ENCODE peak calls at places on chromosomes 3 and 15, in four cellular contexts. Q, G, M and T are unnamed samples.

GRCh38 chr3:69180869-69181591 is 58.6 kb upstream of the LMOD3 start:
- DNase-seq in G (no peak), M (no peak), Q (no peak), T (no peak)

GRCh38 chr3:184299488-184300376 is 691 bp downstream of the PSMD2 start:
- DNase-seq in M (peak; percentile 8), Q (no peak), G (peak; percentile 61), T (peak; percentile 69)

GRCh38 chr15:65370885-65371284 is 6.9 kb downstream of the IGDCC3 start:
- DNase-seq in M (no peak), G (no peak), Q (no peak), T (no peak)

GRCh38 chr15:99777144-99777543 is 43.9 kb upstream of the LYSMD4 start:
- DNase-seq in G (no peak), Q (no peak), M (no peak), T (peak; percentile 52)

GRCh38 chr3:99298661-99299060 is 339.7 kb upstream of the COL8A1 start:
- DNase-seq in Q (no peak), M (no peak), G (no peak), T (no peak)

GRCh38 chr15:91572110-91572509 is 281.4 kb upstream of the SLCO3A1 start:
- DNase-seq in G (peak; percentile 4), Q (no peak), M (no peak), T (peak; percentile 41)

GRCh38 chr15:39596358-39597051 is 15.6 kb downstream of the THBS1 start:
- DNase-seq in Q (no peak), M (no peak), G (no peak), T (peak; percentile 38)

GRCh38 chr3:177589921-177590336 is 392.6 kb upstream of the TBL1XR1 start:
- DNase-seq in M (peak; percentile 34), Q (no peak), G (peak; percentile 67), T (peak; percentile 96)

GRCh38 chr3:15276028-15276717 is 56.2 kb downstream of the SH3BP5 start:
- DNase-seq in Q (no peak), M (no peak), G (peak; percentile 26), T (no peak)

GRCh38 chr15:95041297-95041696 is 809.9 kb downstream of the MCTP2 start:
- DNase-seq in Q (no peak), G (peak; percentile 27), M (no peak), T (no peak)

GRCh38 chr3:46907271-46907670 is 29.8 kb downstream of the PTH1R start:
- DNase-seq in Q (no peak), M (no peak), G (no peak), T (no peak)

GRCh38 chr15:39193611-39194010 is 387.3 kb upstream of the THBS1 start:
- DNase-seq in Q (no peak), G (no peak), M (no peak), T (no peak)

GRCh38 chr15:45573961-45574629 is 13.1 kb upstream of the BLOC1S6 start:
- DNase-seq in G (peak; percentile 38), Q (peak; percentile 54), M (no peak), T (no peak)

GRCh38 chr3:45987368-45988099 is 8.1 kb downstream of the FYCO1 start:
- DNase-seq in G (peak; percentile 46), Q (no peak), M (no peak), T (no peak)

GRCh38 chr3:43296565-43296964 is 10.2 kb downstream of the SNRK start:
- DNase-seq in M (peak; percentile 37), G (peak; percentile 8), Q (no peak), T (peak; percentile 72)

GRCh38 chr15:66628976-66629723 is 63.4 kb upstream of the LCTL start:
- DNase-seq in M (no peak), G (no peak), Q (no peak), T (no peak)

GRCh38 chr3:26106119-26106690 is 316.3 kb downstream of the OXSM start:
- DNase-seq in Q (no peak), G (no peak), M (no peak), T (peak; percentile 4)

GRCh38 chr3:62144482-62144881 is 228.9 kb downstream of the FEZF2 start:
- DNase-seq in M (no peak), G (no peak), Q (no peak), T (no peak)

GRCh38 chr3:132926098-132926497 is 112.1 kb upstream of the TMEM108 start:
- DNase-seq in G (no peak), M (no peak), Q (no peak), T (no peak)

GRCh38 chr3:10563396-10563795 is 58.0 kb upstream of the ATP2B2 start:
- DNase-seq in G (no peak), Q (no peak), M (no peak), T (no peak)